ENCODE peak calls at places on chromosomes 12 and 14, in six cellular contexts. Q is endothelial cell, S is GM23248, U is amniotic stem cell, C is upper lobe of left lung, M is prostate gland. N is an unnamed sample.

GRCh38 chr12:64826234-64826633 is 1.8 kb downstream of the TBC1D30 start:
- DNase-seq in Q (peak; percentile 70), S (peak; percentile 61), U (no peak), C (no peak), M (peak; percentile 36), N (peak; percentile 78)

GRCh38 chr12:108394196-108394595 is 55.1 kb upstream of the CMKLR1 start:
- DNase-seq in Q (no peak), S (peak; percentile 43), U (no peak), C (peak; percentile 27), M (no peak), N (no peak)

GRCh38 chr12:58310368-58310767 is 369.0 kb downstream of the ATP23 start:
- DNase-seq in Q (no peak), S (peak; percentile 78), U (peak; percentile 21), C (no peak), M (no peak), N (peak; percentile 13)

GRCh38 chr12:71636704-71637115 is 26.9 kb downstream of the ZFC3H1 start:
- DNase-seq in Q (peak; percentile 22), S (peak; percentile 86), U (peak; percentile 54), C (no peak), M (peak; percentile 6), N (peak; percentile 87)

GRCh38 chr14:21352587-21352986 is 31.2 kb downstream of the SUPT16H start:
- DNase-seq in Q (no peak), S (no peak), U (no peak), C (no peak), M (no peak), N (no peak)

GRCh38 chr14:67571275-67571990 is 28.6 kb downstream of the PIGH start:
- DNase-seq in Q (peak; percentile 74), S (peak; percentile 72), U (peak; percentile 14), C (no peak), M (peak; percentile 64), N (peak; percentile 76)

GRCh38 chr12:19688489-19688888 is 249.2 kb downstream of the AEBP2 start:
- DNase-seq in Q (no peak), S (no peak), U (no peak), C (no peak), M (no peak), N (no peak)

GRCh38 chr14:96592591-96593388 is 90.6 kb downstream of the PAPOLA start:
- DNase-seq in Q (peak; percentile 50), S (peak; percentile 57), U (no peak), C (peak; percentile 91), M (no peak), N (no peak)

GRCh38 chr12:113155641-113156040 is 6.1 kb downstream of the CFAP73 start:
- DNase-seq in Q (no peak), S (no peak), U (no peak), C (no peak), M (no peak), N (no peak)

GRCh38 chr12:75672212-75672611 is 160.8 kb upstream of the KRR1 start:
- DNase-seq in Q (no peak), S (no peak), U (no peak), C (no peak), M (no peak), N (no peak)

GRCh38 chr12:116861331-116861730 is 19.9 kb downstream of the HRK start:
- DNase-seq in Q (no peak), S (peak; percentile 78), U (peak; percentile 54), C (no peak), M (no peak), N (peak; percentile 49)

GRCh38 chr12:15608931-15609330 is 180.3 kb downstream of the EPS8 start:
- DNase-seq in Q (no peak), S (peak; percentile 20), U (no peak), C (no peak), M (no peak), N (no peak)

GRCh38 chr12:69866698-69867097 is 41.7 kb downstream of the MYRFL start:
- DNase-seq in Q (no peak), S (no peak), U (no peak), C (no peak), M (no peak), N (no peak)

GRCh38 chr12:108712164-108712924 is 19.0 kb downstream of the CORO1C start:
- DNase-seq in Q (no peak), S (no peak), U (no peak), C (no peak), M (no peak), N (no peak)

GRCh38 chr12:77153706-77154105 is 88.3 kb upstream of the E2F7 start:
- DNase-seq in Q (no peak), S (peak; percentile 67), U (no peak), C (no peak), M (no peak), N (no peak)

GRCh38 chr12:57549909-57550627 is at the start of gene KIF5A:
- DNase-seq in Q (peak; percentile 44), S (peak; percentile 58), U (no peak), C (peak; percentile 89), M (no peak), N (peak; percentile 61)